ENCODE peak calls at places on chromosomes 3 and 15, in five cellular contexts. P, F, K, C and I are unnamed samples.
A peak's percentile ranks its signal among the peaks of the same experiment; 100 is the strongest.

GRCh38 chr3:12829886-12830784 is 11.2 kb downstream of the RPL32 start:
- DNase-seq in P (no peak), K (no peak), C (no peak), F (no peak), I (no peak)

GRCh38 chr3:10957976-10958749 is 34.4 kb upstream of the SLC6A1 start:
- DNase-seq in P (no peak), C (no peak), F (no peak), K (no peak), I (no peak)

GRCh38 chr3:177610677-177611654 is 413.7 kb upstream of the TBL1XR1 start:
- DNase-seq in C (no peak), P (no peak), F (no peak), K (no peak), I (no peak)

GRCh38 chr3:13544293-13544831 is 4.6 kb upstream of the FBLN2 start:
- DNase-seq in F (peak; percentile 15), P (no peak), K (no peak), C (no peak), I (no peak)

GRCh38 chr15:70921297-70921696 is 28.7 kb downstream of the LRRC49 start:
- DNase-seq in K (no peak), C (no peak), P (no peak), F (no peak), I (no peak)

GRCh38 chr15:48806151-48806550 is 4.7 kb downstream of the CEP152 start:
- DNase-seq in C (no peak), K (no peak), P (no peak), F (no peak), I (no peak)

GRCh38 chr3:176286456-176287115 is 910.7 kb downstream of the TBL1XR1 start:
- DNase-seq in F (no peak), P (no peak), C (no peak), K (no peak), I (no peak)

GRCh38 chr3:133937756-133938601 is 42.3 kb upstream of the RAB6B start:
- DNase-seq in P (no peak), C (no peak), K (peak; percentile 20), F (no peak), I (peak; percentile 4)

GRCh38 chr3:134971359-134971758 is 176.3 kb downstream of the EPHB1 start:
- DNase-seq in K (peak; percentile 44), C (no peak), F (no peak), P (no peak), I (no peak)

GRCh38 chr15:73454096-73454495 is 11.1 kb downstream of the REC114 start:
- DNase-seq in P (no peak), K (no peak), C (no peak), F (no peak), I (no peak)

GRCh38 chr3:153927107-153927506 is 194.1 kb upstream of the ARHGEF26 start:
- DNase-seq in P (no peak), K (no peak), F (no peak), C (peak; percentile 16), I (no peak)

GRCh38 chr15:71312731-71313460 is 197.6 kb downstream of the THSD4 start:
- DNase-seq in P (no peak), K (no peak), F (no peak), C (no peak), I (no peak)

GRCh38 chr3:129747982-129748381 is 141.5 kb upstream of the PLXND1 start:
- DNase-seq in F (no peak), C (no peak), K (no peak), P (no peak), I (no peak)

GRCh38 chr3:195147649-195148121 is 123.3 kb downstream of the XXYLT1 start:
- DNase-seq in F (no peak), P (no peak), K (no peak), C (no peak), I (peak; percentile 35)

GRCh38 chr3:33134026-33134625 is 20.3 kb downstream of the CRTAP start:
- DNase-seq in C (no peak), F (no peak), P (no peak), K (no peak), I (no peak)

GRCh38 chr3:152961323-152961722 is 126.4 kb downstream of the P2RY1 start:
- DNase-seq in P (no peak), F (no peak), K (no peak), C (peak; percentile 26), I (no peak)

GRCh38 chr15:85543741-85544155 is 163.3 kb downstream of the AKAP13 start:
- DNase-seq in F (peak; percentile 6), K (peak; percentile 57), C (no peak), P (peak; percentile 13), I (peak; percentile 47)

GRCh38 chr3:169822091-169822490 is 9.4 kb upstream of the LRRC34 start:
- DNase-seq in F (no peak), C (no peak), K (peak; percentile 25), P (no peak), I (no peak)

GRCh38 chr3:145716519-145716918 is 444.5 kb downstream of the PLOD2 start:
- DNase-seq in K (no peak), P (no peak), C (no peak), F (no peak), I (no peak)

GRCh38 chr3:112813723-112814171 is 32.9 kb downstream of the CD200R1L start:
- DNase-seq in C (no peak), P (no peak), K (no peak), F (no peak), I (no peak)

GRCh38 chr15:45399381-45400212 is 21.3 kb upstream of the GATM start:
- DNase-seq in P (no peak), K (no peak), C (peak; percentile 22), F (no peak), I (no peak)